ENCODE peak calls at places on chromosomes 16 and 17, in four cellular contexts. D is mesothelial cell of epicardium; A is GM13977; C is CD8-positive, alpha-beta T cell. R is an unnamed sample.

GRCh38 chr17:52938623-52939230 is 780.2 kb upstream of the CA10 start:
- DNase-seq in D (no peak), A (no peak), C (no peak), R (no peak)

GRCh38 chr16:29116980-29117379 is 132.1 kb downstream of the LAT start:
- DNase-seq in D (no peak), A (no peak), C (no peak), R (no peak)

GRCh38 chr17:4185656-4186055 is 42.7 kb downstream of the CYB5D2 start:
- DNase-seq in C (no peak), A (no peak), D (no peak), R (no peak)

GRCh38 chr17:15914400-15915165 is 30.3 kb upstream of the ADORA2B start:
- DNase-seq in C (no peak), D (no peak), A (no peak), R (no peak)

GRCh38 chr16:13316008-13316407 is 414.6 kb downstream of the SHISA9 start:
- DNase-seq in D (no peak), C (no peak), A (no peak), R (no peak)

GRCh38 chr16:370980-371728 is 816 bp upstream of the MRPL28 start:
- DNase-seq in A (no peak), D (no peak), C (no peak), R (no peak)

GRCh38 chr16:66616592-66616991 is 12.1 kb downstream of the CMTM3 start:
- DNase-seq in D (no peak), C (no peak), A (no peak), R (no peak)

GRCh38 chr17:49646391-49647255 is 31.3 kb downstream of the SPOP start:
- DNase-seq in A (peak), D (no peak), C (no peak), R (no peak)

GRCh38 chr16:10013364-10013763 is 168.9 kb downstream of the GRIN2A start:
- DNase-seq in A (no peak), D (no peak), C (no peak), R (no peak)

GRCh38 chr16:64475627-64476351 is 646.1 kb downstream of the CDH11 start:
- DNase-seq in A (no peak), D (no peak), C (no peak), R (no peak)

GRCh38 chr16:74462361-74462760 is 41.1 kb upstream of the CLEC18B start:
- DNase-seq in A (no peak), D (no peak), C (no peak), R (no peak)
- TF ChIP-seq CTCF in A (no peak), D (no peak), C (no peak), R (no peak)

GRCh38 chr16:75555707-75556512 is at the start of gene TMEM231:
- DNase-seq in A (peak), D (peak), C (peak), R (peak)
- TF ChIP-seq CTCF in A (peak), D (no peak), C (no peak), R (peak)

DNA sequence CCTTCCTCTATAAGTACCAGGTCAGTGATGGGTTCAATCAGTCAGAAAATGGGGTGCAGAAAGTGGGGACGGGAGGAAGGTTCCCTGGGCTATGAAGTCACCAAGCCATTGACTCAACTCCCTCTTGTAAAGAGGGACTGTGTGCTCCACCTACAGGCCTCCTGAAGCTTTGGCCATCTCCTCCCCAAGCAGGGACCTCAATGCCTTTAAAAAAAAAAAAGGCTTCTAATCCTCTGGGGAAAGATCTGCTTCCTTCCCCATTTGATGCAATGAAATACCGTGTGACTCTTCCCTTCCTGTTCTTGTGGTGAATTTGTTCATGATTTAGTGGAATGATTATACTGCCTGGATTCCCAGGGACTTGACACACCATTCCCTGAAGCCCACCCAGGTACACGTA is 30.8 kb downstream of the VWA3A start:
- DNase-seq in A (no peak), D (no peak), C (no peak), R (no peak)
- TF ChIP-seq CTCF in A (peak), D (no peak), C (no peak), R (no peak)

GRCh38 chr17:36972186-36972686 is 23.5 kb downstream of the AATF start:
- DNase-seq in C (no peak), A (no peak), D (no peak), R (no peak)
- TF ChIP-seq CTCF in C (no peak), A (no peak), D (no peak), R (no peak)

GRCh38 chr16:83878838-83879237 is 20.1 kb upstream of the MLYCD start:
- DNase-seq in A (no peak), D (no peak), C (no peak), R (peak)
- TF ChIP-seq CTCF in A (no peak), D (peak), C (no peak), R (peak)

GRCh38 chr17:75785016-75785769 is 587 bp downstream of the UNK start:
- DNase-seq in C (peak), A (peak), D (peak), R (peak)
- TF ChIP-seq CTCF in C (no peak), A (no peak), D (no peak), R (no peak)

GRCh38 chr17:42116705-42117396 is 4.3 kb downstream of the KAT2A start:
- DNase-seq in C (peak), D (peak), A (peak), R (peak)
- TF ChIP-seq CTCF in C (peak), D (peak), A (peak), R (peak)

GRCh38 chr17:73349138-73349537 is 37.3 kb upstream of the CDC42EP4 start:
- DNase-seq in A (no peak), C (no peak), D (no peak), R (peak)

GRCh38 chr17:73348824-73349095 is 37.0 kb upstream of the CDC42EP4 start:
- DNase-seq in C (no peak), A (no peak), D (no peak), R (no peak)

GRCh38 chr17:73347355-73347754 is 35.6 kb upstream of the CDC42EP4 start:
- DNase-seq in C (no peak), A (no peak), D (no peak), R (no peak)

GRCh38 chr17:73349647-73350046 is 37.8 kb upstream of the CDC42EP4 start:
- DNase-seq in A (no peak), D (no peak), C (no peak), R (no peak)

DNA sequence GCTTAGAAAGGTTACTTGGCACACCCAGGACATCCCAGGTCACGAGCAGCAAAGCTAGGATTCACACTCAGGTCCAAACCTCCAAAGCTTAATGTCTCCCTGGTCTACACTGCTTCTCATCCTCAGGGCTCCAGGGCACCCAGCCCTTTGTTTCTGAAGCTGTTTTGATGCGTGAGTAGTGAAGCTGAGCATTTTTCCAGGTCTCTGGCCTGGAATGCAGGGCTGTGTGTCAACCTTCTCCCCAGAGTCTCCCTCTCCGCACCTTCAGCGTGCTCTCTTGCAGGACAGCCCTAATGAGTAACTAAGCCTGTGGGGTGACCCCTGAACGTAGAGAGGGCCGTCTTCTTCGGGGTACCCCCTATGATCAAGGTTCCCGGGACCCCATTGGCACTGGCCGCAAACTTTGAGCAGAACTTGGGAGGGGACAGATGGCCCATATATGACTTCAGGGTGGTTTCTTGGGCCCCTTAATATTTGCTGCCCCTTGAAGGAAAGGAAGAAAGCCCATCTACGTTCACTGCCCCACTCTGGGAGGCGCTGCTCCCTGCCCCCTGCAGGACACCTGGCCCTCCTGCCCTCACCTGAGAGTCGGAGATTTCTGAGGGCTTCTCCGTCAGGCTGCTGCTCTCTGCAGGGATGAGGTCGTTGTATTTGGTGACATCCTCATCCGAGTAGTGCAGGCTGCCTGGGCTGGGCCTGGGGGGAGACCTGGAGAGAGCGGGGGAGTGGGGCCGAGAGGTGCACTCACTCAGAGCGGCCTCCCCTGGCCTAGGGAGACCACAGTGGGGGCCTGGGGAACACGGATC is 36.4 kb upstream of the CDC42EP4 start:
- DNase-seq in D (no peak), A (no peak), C (no peak), R (no peak)
- TF ChIP-seq CTCF in D (no peak), A (no peak), C (no peak), R (no peak)

DNA sequence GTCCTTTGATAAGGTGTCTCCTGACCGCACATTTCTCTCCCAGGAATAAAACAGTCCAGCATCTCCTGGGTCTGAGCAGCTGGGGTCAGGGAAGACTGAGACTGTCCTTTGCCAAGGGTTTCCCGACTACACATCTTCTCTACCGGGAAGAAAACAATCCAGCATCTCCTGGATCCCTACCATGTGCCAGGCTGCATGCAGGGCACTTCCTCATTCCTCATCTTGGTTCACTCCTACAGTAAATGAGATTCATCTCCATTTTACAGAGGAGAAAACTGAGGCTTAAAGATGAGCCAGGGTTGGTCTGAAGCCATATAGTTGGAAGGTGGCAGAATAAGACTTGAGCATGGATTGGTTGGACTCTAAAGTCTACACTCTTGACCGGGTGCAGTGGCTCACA is 36.7 kb downstream of the NOG start:
- DNase-seq in A (no peak), C (no peak), D (no peak), R (no peak)
- TF ChIP-seq CTCF in A (no peak), C (no peak), D (no peak), R (no peak)

GRCh38 chr17:19642373-19642893 is 6.1 kb upstream of the ALDH3A2 start:
- DNase-seq in D (no peak), A (no peak), C (no peak), R (no peak)

GRCh38 chr17:19641687-19642372 is 6.7 kb upstream of the ALDH3A2 start:
- DNase-seq in A (no peak), D (no peak), C (no peak), R (no peak)

GRCh38 chr17:19646788-19647696 is 1.5 kb upstream of the ALDH3A2 start:
- DNase-seq in A (no peak), D (no peak), C (no peak), R (no peak)

GRCh38 chr17:19645608-19646250 is 2.8 kb upstream of the ALDH3A2 start:
- DNase-seq in D (no peak), A (peak), C (peak), R (peak)

DNA sequence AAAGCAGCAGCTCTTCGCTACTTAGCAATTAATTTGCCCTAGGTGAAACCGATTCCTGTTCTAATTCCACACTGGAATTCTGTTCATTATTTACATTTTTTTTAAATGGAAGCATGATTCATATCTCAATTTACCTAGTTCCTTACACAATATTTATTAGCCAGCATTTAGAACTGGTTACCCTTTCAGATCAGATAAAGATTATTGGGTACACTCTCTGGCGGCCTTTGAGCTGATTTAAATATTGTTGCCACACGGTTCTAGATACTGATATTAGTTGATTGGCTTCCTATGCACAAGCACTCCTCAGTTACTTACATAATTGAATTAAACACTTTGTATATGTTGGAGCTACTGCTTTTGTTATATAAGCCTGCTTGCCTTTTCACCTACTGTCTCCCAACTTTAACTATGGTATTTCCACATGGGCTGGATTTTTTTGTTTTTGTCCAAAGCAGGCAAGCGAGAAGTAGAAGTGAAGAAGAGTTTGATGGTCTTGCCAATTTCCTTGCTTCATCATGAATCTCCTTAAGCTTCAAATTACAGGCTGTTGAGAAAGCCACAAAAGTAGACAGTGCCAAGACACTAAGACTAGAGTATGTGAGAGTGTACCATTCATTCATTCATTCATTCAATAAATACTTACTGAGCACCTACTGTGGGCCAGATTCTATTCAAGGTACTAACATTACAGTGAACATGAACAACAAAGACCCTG is 3.9 kb upstream of the ALDH3A2 start:
- DNase-seq in D (no peak), A (no peak), C (no peak), R (no peak)
- TF ChIP-seq CTCF in D (no peak), A (no peak), C (no peak), R (no peak)